ENCODE peak calls at places on chromosomes 16 and 17, in four cellular contexts. V, X, E and N are unnamed samples.
A peak's percentile ranks its signal among the peaks of the same experiment; 100 is the strongest.

GRCh38 chr17:33864758-33865229 is 390.3 kb upstream of the CCL2 start:
- DNase-seq in V (no peak), X (no peak), E (no peak), N (no peak)

GRCh38 chr17:82663381-82664275 is 15.4 kb upstream of the WDR45B start:
- DNase-seq in V (no peak), X (no peak), E (no peak), N (no peak)

GRCh38 chr17:82545071-82545462 is 25.5 kb downstream of the FOXK2 start:
- DNase-seq in V (no peak), X (no peak), E (no peak), N (no peak)

GRCh38 chr17:58557981-58558380 is 43.5 kb upstream of the MTMR4 start:
- DNase-seq in V (no peak), X (no peak), E (no peak), N (no peak)

GRCh38 chr17:81960130-81960958 is 643 bp downstream of the NOTUM start:
- DNase-seq in V (no peak), X (no peak), E (peak; percentile 47), N (no peak)

GRCh38 chr16:89172901-89173628 is 1.5 kb downstream of the CDH15 start:
- DNase-seq in V (no peak), X (no peak), E (no peak), N (no peak)

GRCh38 chr17:39747745-39748144 is 10.0 kb downstream of the GRB7 start:
- DNase-seq in V (no peak), X (no peak), E (no peak), N (no peak)

GRCh38 chr17:28511858-28512461 is 5.8 kb downstream of the FOXN1 start:
- DNase-seq in V (no peak), X (no peak), E (no peak), N (no peak)

GRCh38 chr16:70679653-70680494 is 6.0 kb downstream of the MTSS2 start:
- DNase-seq in V (no peak), X (no peak), E (peak; percentile 28), N (peak; percentile 76)

GRCh38 chr16:67855789-67856188 is 8.3 kb upstream of the CENPT start:
- DNase-seq in V (no peak), X (no peak), E (peak; percentile 55), N (no peak)

GRCh38 chr16:63714876-63715275 is 1407.0 kb downstream of the CDH11 start:
- DNase-seq in V (no peak), X (no peak), E (no peak), N (no peak)

GRCh38 chr16:16988963-16989362 is 481.8 kb downstream of the XYLT1 start:
- DNase-seq in V (no peak), X (no peak), E (no peak), N (no peak)

GRCh38 chr17:28716740-28717577 is 709 bp downstream of the RAB34 start:
- DNase-seq in V (peak; percentile 62), X (peak; percentile 38), E (peak; percentile 48), N (peak; percentile 80)

GRCh38 chr17:32588135-32588534 is 101.3 kb downstream of the CDK5R1 start:
- DNase-seq in V (no peak), X (no peak), E (no peak), N (no peak)

GRCh38 chr16:73064996-73065349 is 17.0 kb upstream of the ZFHX3 start:
- DNase-seq in V (no peak), X (no peak), E (no peak), N (peak; percentile 60)
- H3K4me3 ChIP-seq in V (peak overlapping the region; percentile 66), X (peak overlapping the region; percentile 35), E (no peak overlapping the region), N (peak overlapping the region; percentile 33)

DNA sequence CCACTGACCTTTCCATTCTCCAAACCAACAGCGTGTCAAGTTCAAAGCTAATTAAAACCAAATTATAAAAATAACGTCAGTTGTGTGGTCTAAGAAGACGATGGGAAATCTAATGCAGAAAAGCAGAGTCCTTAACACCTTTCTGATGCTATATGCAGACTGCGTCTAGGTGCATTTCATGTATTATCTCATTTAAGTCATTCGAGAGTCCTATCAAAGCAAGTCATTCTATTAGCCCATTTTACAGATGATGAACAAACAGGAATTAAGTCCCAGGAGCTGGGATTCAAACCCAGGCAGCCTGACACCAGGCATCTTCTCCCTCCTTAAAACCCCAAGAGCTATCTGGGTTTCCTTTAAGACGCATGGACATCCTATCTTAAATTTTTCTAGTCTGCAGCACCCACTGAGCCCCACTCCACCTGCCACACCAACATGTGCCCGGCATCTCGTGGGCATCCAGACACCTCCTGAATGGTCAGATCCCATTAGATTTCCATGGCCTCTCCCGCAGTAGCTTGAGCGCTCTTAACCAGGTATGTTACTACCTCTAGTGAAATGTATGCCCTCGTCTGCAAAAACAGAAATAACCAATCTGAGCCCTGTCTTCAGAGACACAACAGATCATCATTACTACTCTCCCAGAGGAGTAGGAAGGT is 115.1 kb downstream of the ZFHX3 start:
- DNase-seq in V (no peak), X (no peak), E (no peak), N (no peak)
- H3K4me1 ChIP-seq in V (peaks cover 4% of the 10 kb centered on the region), X (peaks cover 38% of the 10 kb centered on the region), E (peaks cover 8% of the 10 kb centered on the region), N (peaks cover 11% of the 10 kb centered on the region)

DNA sequence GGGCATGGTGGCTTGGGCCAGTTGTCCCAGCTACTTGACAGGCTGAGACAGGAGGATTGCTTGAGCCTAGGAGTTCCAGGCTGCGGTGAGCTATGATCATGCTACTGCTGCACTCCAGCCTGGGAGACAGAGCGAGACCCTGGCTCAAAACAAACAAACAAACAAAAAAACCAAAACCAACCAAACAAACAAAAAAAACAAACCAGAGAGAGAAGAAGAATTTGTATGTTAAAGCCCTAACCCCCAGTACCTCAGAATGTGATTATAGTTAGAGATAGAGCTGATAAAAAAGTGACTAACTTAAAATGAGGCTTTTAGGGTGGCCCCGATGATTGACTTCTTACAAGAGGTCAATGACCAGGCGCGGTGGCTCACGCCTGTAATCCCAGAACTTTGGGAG is 1.7 kb upstream of the MMP25 start:
- DNase-seq in V (no peak), X (no peak), E (no peak), N (no peak)
- H3K27ac ChIP-seq in V (no peak overlapping the region), X (no peak overlapping the region), E (no peak overlapping the region), N (no peak overlapping the region)

DNA sequence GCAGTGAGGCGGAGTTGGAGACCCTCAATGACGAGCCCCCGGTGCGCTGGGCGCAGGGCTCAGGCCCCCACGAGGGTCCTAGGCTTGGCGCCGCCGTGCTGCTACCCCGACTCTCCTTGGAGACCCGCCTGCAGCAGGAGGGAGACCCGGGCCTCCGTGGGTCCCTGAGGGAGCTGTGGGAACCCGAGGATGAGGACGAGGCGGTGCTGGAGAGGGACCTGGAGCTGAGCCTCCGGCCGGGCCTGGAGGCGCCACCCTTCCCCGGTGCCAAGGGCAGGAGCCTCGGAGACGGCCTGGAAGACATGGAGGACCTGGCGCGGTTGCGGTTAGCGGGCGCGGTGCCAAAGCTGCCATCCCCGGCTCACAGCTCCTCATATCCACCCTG is 2.3 kb downstream of the MYO15B start:
- DNase-seq in V (no peak), X (no peak), E (peak; percentile 67), N (peak; percentile 74)
- H3K4me3 ChIP-seq in V (no peak overlapping the region), X (peak overlapping the region; percentile 61), E (peak overlapping the region; percentile 57), N (no peak overlapping the region)

GRCh38 chr16:87216148-87216823 is 100.9 kb downstream of the C16orf95 start:
- DNase-seq in V (no peak), X (no peak), E (no peak), N (no peak)
- H3K4me1 ChIP-seq in V (peaks cover 15% of the 10 kb centered on the region), X (no peaks in the 10 kb centered on the region), E (no peaks in the 10 kb centered on the region), N (no peaks in the 10 kb centered on the region)

DNA sequence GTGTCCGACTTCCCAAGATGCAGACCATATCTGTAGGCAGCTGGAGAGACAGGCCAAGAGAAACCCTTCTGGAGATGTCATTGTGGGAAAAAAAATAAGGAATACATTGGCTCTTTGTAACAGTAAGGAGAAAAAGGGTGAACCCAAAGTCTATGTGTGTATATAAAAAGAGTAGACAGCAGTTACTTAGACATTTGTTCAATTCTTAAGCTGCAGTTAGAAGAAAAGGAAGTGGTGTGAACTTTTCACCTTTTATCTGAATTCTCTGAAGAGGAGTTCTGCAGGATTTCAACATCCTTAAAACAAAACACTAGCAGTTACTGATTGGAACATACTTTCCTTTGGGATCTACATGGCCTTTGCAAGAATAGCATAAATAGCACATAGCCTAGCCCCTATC is 21.7 kb downstream of the FAM117A start:
- DNase-seq in V (no peak), X (no peak), E (no peak), N (no peak)
- H3K27ac ChIP-seq in V (no peak overlapping the region), X (peak overlapping the region; percentile 85), E (no peak overlapping the region), N (no peak overlapping the region)

GRCh38 chr17:1725642-1726511 is 1.4 kb downstream of the WDR81 start:
- DNase-seq in V (no peak), X (no peak), E (no peak), N (peak; percentile 58)
- H3K4me3 ChIP-seq in V (peak overlapping the region; percentile 84), X (peak overlapping the region; percentile 96), E (no peak overlapping the region), N (no peak overlapping the region)

DNA sequence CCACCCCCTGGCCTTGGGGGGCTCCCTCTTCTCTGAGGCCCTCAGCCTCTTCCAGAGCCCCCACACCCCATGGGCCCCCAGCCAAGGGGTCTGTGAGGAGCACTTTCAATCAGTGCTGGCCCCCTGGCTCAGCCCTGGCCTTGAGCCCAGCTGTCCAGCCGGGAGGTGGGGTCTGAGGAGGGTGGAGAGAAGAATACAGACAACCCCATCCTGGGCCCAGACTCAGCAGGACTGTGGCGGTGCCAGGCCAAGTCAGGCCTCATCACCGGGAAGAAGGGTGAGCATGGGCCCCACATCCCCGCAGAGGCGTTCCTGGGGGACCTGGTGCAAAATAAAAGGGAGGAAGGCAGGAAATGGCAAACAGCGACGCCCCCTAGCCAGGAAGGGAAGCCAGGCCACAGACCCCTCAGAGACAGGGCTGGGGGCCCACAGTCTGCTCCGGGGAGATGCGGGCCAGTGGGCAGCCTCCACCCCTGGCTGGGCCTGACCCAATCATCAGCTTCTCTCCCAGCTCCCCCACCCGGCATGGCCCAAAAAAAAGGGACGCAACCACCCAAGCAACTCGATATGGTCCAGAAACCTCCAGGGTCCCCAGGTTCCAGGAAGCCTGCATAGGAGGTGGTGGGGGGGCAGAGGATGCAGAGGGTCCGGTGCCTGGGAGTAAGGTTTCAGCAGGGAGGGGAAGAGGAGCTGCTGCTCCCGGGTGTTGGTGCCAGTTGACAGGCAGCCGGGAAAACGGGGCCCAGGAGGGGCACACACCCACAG is 20.6 kb downstream of the ZNF423 start:
- DNase-seq in V (no peak), X (no peak), E (no peak), N (peak; percentile 85)
- H3K4me1 ChIP-seq in V (peaks cover 37% of the 10 kb centered on the region), X (peaks cover 25% of the 10 kb centered on the region), E (no peaks in the 10 kb centered on the region), N (peaks cover 36% of the 10 kb centered on the region)

GRCh38 chr17:54951286-54951685 is 17.2 kb downstream of the COX11 start:
- DNase-seq in V (no peak), X (no peak), E (no peak), N (no peak)

GRCh38 chr17:54947396-54947795 is 21.1 kb downstream of the COX11 start:
- DNase-seq in V (no peak), X (no peak), E (no peak), N (no peak)

GRCh38 chr17:54950116-54950515 is 18.3 kb downstream of the COX11 start:
- DNase-seq in V (no peak), X (no peak), E (no peak), N (no peak)

GRCh38 chr17:54945671-54946070 is 22.8 kb downstream of the COX11 start:
- DNase-seq in V (no peak), X (no peak), E (no peak), N (no peak)

GRCh38 chr17:54948380-54948779 is 20.1 kb downstream of the COX11 start:
- DNase-seq in V (peak; percentile 93), X (no peak), E (no peak), N (no peak)
- H3K27ac ChIP-seq in V (peak overlapping the region; percentile 44), X (no peak overlapping the region), E (no peak overlapping the region), N (no peak overlapping the region)

GRCh38 chr17:17970699-17971430 is 1.3 kb downstream of the TOM1L2 start:
- DNase-seq in V (no peak), X (no peak), E (no peak), N (no peak)
- H3K4me3 ChIP-seq in V (peak overlapping the region; percentile 94), X (peak overlapping the region; percentile 90), E (no peak overlapping the region), N (peak overlapping the region; percentile 60)